ENCODE peak calls at places on chromosomes 7 and 10, in seven cellular contexts. I is HepG2, Y is SK-N-SH, T is H1, W is K562, P is GM12891, B is GM12878. H is an unnamed sample.

GRCh38 chr10:60536529-60537114 is 146.9 kb upstream of the ANK3 start:
- DNase-seq in B (no peak), P (no peak), T (no peak), Y (no peak), I (no peak), W (no peak), H (no peak)

GRCh38 chr7:121081327-121081936 is 92.9 kb downstream of the CPED1 start:
- DNase-seq in B (peak; percentile 5), P (no peak), Y (peak; percentile 45), I (peak; percentile 36), T (no peak), W (peak; percentile 60), H (no peak)

GRCh38 chr10:95560288-95561199 is 627 bp downstream of the SORBS1 start:
- DNase-seq in P (peak; percentile 60), I (no peak), T (peak; percentile 76), B (no peak), W (peak; percentile 38), Y (peak; percentile 69), H (peak; percentile 56)

GRCh38 chr7:140045697-140046096 is 17.1 kb downstream of the PARP12 start:
- DNase-seq in I (peak; percentile 12), T (peak; percentile 13), Y (no peak), B (no peak), W (no peak), P (no peak), H (no peak)

GRCh38 chr10:122875843-122876492 is 3.4 kb downstream of the FAM24B start:
- DNase-seq in Y (no peak), T (peak; percentile 49), P (no peak), B (no peak), I (no peak), W (no peak), H (no peak)

GRCh38 chr10:125521721-125522680 is 161.0 kb downstream of the TEX36 start:
- DNase-seq in W (peak; percentile 60), T (peak; percentile 96), B (no peak), Y (peak; percentile 59), P (peak; percentile 38), I (peak; percentile 23), H (peak; percentile 16)

GRCh38 chr10:20596065-20596760 is 300.9 kb downstream of the NEBL start:
- DNase-seq in B (no peak), Y (no peak), T (no peak), P (no peak), W (no peak), I (no peak), H (no peak)

GRCh38 chr7:39621784-39622411 is 1.5 kb upstream of the RALA start:
- DNase-seq in P (no peak), W (peak; percentile 36), Y (no peak), I (no peak), B (no peak), T (no peak), H (no peak)

GRCh38 chr10:21020545-21020944 is 123.4 kb upstream of the NEBL start:
- DNase-seq in P (peak; percentile 30), I (peak; percentile 27), Y (peak; percentile 19), T (peak; percentile 81), W (peak; percentile 75), B (peak; percentile 21), H (peak; percentile 25)

GRCh38 chr7:128217030-128217805 is 23.9 kb upstream of the LEP start:
- DNase-seq in B (no peak), P (no peak), I (no peak), T (no peak), W (peak; percentile 72), Y (no peak), H (no peak)

GRCh38 chr10:7708832-7709231 is 5.7 kb downstream of the ITIH2 start:
- DNase-seq in Y (no peak), P (no peak), W (no peak), T (no peak), B (no peak), I (no peak), H (no peak)

GRCh38 chr7:144957998-144958397 is 122.1 kb upstream of the TPK1 start:
- DNase-seq in B (no peak), P (no peak), Y (no peak), I (no peak), T (no peak), W (no peak), H (no peak)

GRCh38 chr10:2882628-2883027 is 184.7 kb upstream of the PFKP start:
- DNase-seq in P (no peak), I (no peak), T (no peak), B (no peak), W (no peak), Y (no peak), H (no peak)

GRCh38 chr10:4944751-4945280 is 18.4 kb upstream of the AKR1C1 start:
- DNase-seq in T (no peak), P (no peak), W (no peak), I (no peak), B (no peak), Y (no peak), H (no peak)

GRCh38 chr7:130910949-130911944 is 177.2 kb upstream of the KLF14 start:
- DNase-seq in W (peak; percentile 55), T (no peak), P (no peak), B (no peak), Y (no peak), I (peak; percentile 28), H (no peak)

GRCh38 chr7:151010307-151011096 is 13.8 kb downstream of the ATG9B start:
- DNase-seq in I (no peak), T (no peak), Y (no peak), W (peak; percentile 69), P (no peak), B (no peak), H (no peak)

GRCh38 chr10:77104459-77104980 is 533.1 kb downstream of the KCNMA1 start:
- DNase-seq in P (no peak), B (no peak), T (no peak), I (no peak), Y (no peak), W (no peak), H (no peak)

GRCh38 chr7:154853063-154853726 is 149.7 kb downstream of the PAXIP1 start:
- DNase-seq in W (no peak), Y (no peak), I (no peak), T (no peak), B (no peak), P (no peak), H (no peak)

GRCh38 chr10:96587255-96588059 is 645 bp upstream of the TM9SF3 start:
- DNase-seq in T (no peak), W (no peak), Y (no peak), I (peak; percentile 75), B (no peak), P (no peak), H (no peak)

GRCh38 chr10:7666253-7667023 is at the start of gene ITIH5:
- DNase-seq in T (peak; percentile 71), B (no peak), W (peak; percentile 48), I (no peak), P (no peak), Y (peak; percentile 72), H (no peak)

GRCh38 chr7:159000859-159001435 is 143.7 kb downstream of the VIPR2 start:
- DNase-seq in T (no peak), P (no peak), I (no peak), B (no peak), W (no peak), Y (no peak), H (no peak)

GRCh38 chr10:120480065-120480600 is 23.1 kb downstream of the PLPP4 start:
- DNase-seq in T (peak; percentile 17), I (no peak), B (no peak), W (no peak), Y (peak; percentile 31), P (no peak), H (no peak)

GRCh38 chr7:103988468-103989199 is 824 bp downstream of the RELN start:
- DNase-seq in P (no peak), Y (peak; percentile 60), B (no peak), I (peak; percentile 8), W (no peak), T (no peak), H (no peak)

GRCh38 chr7:102834999-102835398 is 77.8 kb upstream of the LRRC17 start:
- DNase-seq in B (peak; percentile 57), I (peak; percentile 15), P (peak; percentile 18), W (no peak), Y (no peak), T (no peak), H (no peak)

GRCh38 chr10:92239600-92240288 is 51.1 kb downstream of the CPEB3 start:
- DNase-seq in I (no peak), Y (peak; percentile 86), T (peak; percentile 72), P (peak; percentile 40), B (no peak), W (no peak), H (peak; percentile 41)

GRCh38 chr7:55078465-55079372 is 59.9 kb downstream of the EGFR start:
- DNase-seq in I (peak; percentile 77), W (peak; percentile 17), Y (no peak), P (no peak), B (no peak), T (peak; percentile 57), H (no peak)

GRCh38 chr7:96734343-96734742 is 24.7 kb upstream of the SEM1 start:
- DNase-seq in W (no peak), B (no peak), T (no peak), P (no peak), Y (no peak), I (no peak), H (no peak)

GRCh38 chr7:96727534-96728088 is 18.0 kb upstream of the SEM1 start:
- DNase-seq in Y (no peak), P (no peak), W (no peak), I (no peak), T (no peak), B (no peak), H (no peak)

GRCh38 chr7:96728139-96728538 is 18.5 kb upstream of the SEM1 start:
- DNase-seq in B (no peak), P (no peak), Y (no peak), W (no peak), T (no peak), I (no peak), H (no peak)

GRCh38 chr7:96729795-96730194 is 20.1 kb upstream of the SEM1 start:
- DNase-seq in Y (no peak), T (no peak), I (no peak), W (no peak), P (no peak), B (no peak), H (no peak)
- TF ChIP-seq TAF1 in Y (no peak), T (no peak), I (no peak), W (no peak), P (no peak), B (no peak), H (no peak)

GRCh38 chr10:49465717-49466116 is 69.8 kb upstream of the DRGX start:
- DNase-seq in W (no peak), T (no peak), P (no peak), I (no peak), B (no peak), Y (no peak), H (no peak)
- TF ChIP-seq TAF1 in W (no peak), T (no peak), P (no peak), I (no peak), B (no peak), Y (no peak), H (no peak)

GRCh38 chr10:113474756-113475155 is 78.1 kb upstream of the HABP2 start:
- DNase-seq in T (no peak), I (no peak), Y (no peak), W (no peak), B (no peak), P (no peak), H (no peak)
- TF ChIP-seq TAF1 in T (no peak), I (no peak), Y (no peak), W (no peak), B (no peak), P (no peak), H (no peak)

DNA sequence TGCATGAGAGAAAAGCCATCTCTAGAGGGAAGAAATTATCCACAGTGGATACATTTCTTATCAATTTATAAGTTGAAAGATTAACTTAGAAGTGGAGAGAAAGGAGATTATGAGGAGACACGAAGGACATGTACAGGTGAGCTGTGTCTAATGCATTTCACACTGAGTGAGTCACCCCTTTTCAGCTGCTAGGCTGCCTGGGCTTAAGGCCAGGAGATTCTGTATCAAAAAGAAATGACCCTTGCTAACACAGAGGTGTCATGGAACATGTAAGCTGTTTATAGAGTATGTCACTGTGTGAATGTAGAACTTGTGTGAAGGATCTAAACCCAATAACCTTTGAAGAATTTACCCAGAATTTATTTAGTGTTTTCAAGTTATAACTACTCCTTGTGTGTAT is 495.2 kb downstream of the AUTS2 start:
- DNase-seq in T (no peak), W (no peak), Y (no peak), B (no peak), I (no peak), P (no peak), H (no peak)
- TF ChIP-seq TAF1 in T (no peak), W (no peak), Y (no peak), B (no peak), I (no peak), P (no peak), H (no peak)

H was measured in GM12892.